ENCODE peak calls at places on chromosome 9, in six cellular contexts. E, L, K, H, O and X are unnamed samples.
A peak's percentile ranks its signal among the peaks of the same experiment; 100 is the strongest.

GRCh38 chr9:92770005-92770995 is 5.7 kb upstream of the BICD2 start:
- DNase-seq in O (peak; percentile 55), E (no peak), K (no peak), H (no peak), L (peak; percentile 56), X (no peak)

GRCh38 chr9:1647776-1648175 is 367.4 kb upstream of the SMARCA2 start:
- DNase-seq in O (no peak), L (no peak), E (no peak), K (no peak), H (no peak), X (no peak)

GRCh38 chr9:96599298-96599697 is 20.3 kb downstream of the CDC14B start:
- DNase-seq in H (no peak), L (no peak), E (no peak), K (no peak), O (no peak), X (no peak)

GRCh38 chr9:86752727-86753126 is 194.6 kb downstream of the GAS1 start:
- DNase-seq in L (no peak), K (no peak), O (no peak), E (no peak), H (no peak), X (no peak)

GRCh38 chr9:85703398-85703797 is 38.4 kb downstream of the AGTPBP1 start:
- DNase-seq in H (no peak), K (no peak), E (no peak), O (no peak), L (no peak), X (no peak)

GRCh38 chr9:75814667-75815066 is 75.8 kb upstream of the PCSK5 start:
- DNase-seq in K (no peak), H (no peak), O (no peak), E (no peak), L (no peak), X (no peak)

GRCh38 chr9:72294952-72295351 is 70.1 kb downstream of the ZFAND5 start:
- DNase-seq in K (no peak), L (no peak), H (no peak), E (no peak), O (no peak), X (no peak)

GRCh38 chr9:1869843-1870242 is 145.3 kb upstream of the SMARCA2 start:
- DNase-seq in E (peak; percentile 6), L (peak; percentile 22), O (peak; percentile 8), K (no peak), H (no peak), X (no peak)

GRCh38 chr9:10134266-10134665 is 478.5 kb downstream of the PTPRD start:
- DNase-seq in H (no peak), K (no peak), O (no peak), L (no peak), E (no peak), X (no peak)

GRCh38 chr9:127035948-127036347 is 86.5 kb downstream of the ANGPTL2 start:
- DNase-seq in E (peak; percentile 63), L (no peak), K (no peak), H (peak; percentile 57), O (no peak), X (peak; percentile 71)

GRCh38 chr9:26524225-26524624 is 368.4 kb downstream of the CAAP1 start:
- DNase-seq in O (peak; percentile 90), E (peak; percentile 7), L (no peak), K (no peak), H (no peak), X (peak; percentile 13)

GRCh38 chr9:133931059-133931458 is 61.1 kb downstream of the VAV2 start:
- DNase-seq in L (no peak), K (no peak), E (no peak), O (no peak), H (no peak), X (no peak)

GRCh38 chr9:81369136-81369535 is 320.2 kb downstream of the TLE1 start:
- DNase-seq in H (no peak), O (no peak), E (no peak), K (no peak), L (no peak), X (no peak)

GRCh38 chr9:79477955-79478751 is 93.6 kb upstream of the TLE4 start:
- DNase-seq in K (no peak), E (peak; percentile 8), O (no peak), H (no peak), L (peak; percentile 25), X (no peak)

GRCh38 chr9:136867480-136867879 is 1.4 kb upstream of the EDF1 start:
- DNase-seq in E (no peak), H (no peak), L (no peak), O (no peak), K (no peak), X (no peak)

GRCh38 chr9:1328341-1328740 is 278.2 kb downstream of the DMRT2 start:
- DNase-seq in L (no peak), K (no peak), O (no peak), E (no peak), H (no peak), X (no peak)

DNA sequence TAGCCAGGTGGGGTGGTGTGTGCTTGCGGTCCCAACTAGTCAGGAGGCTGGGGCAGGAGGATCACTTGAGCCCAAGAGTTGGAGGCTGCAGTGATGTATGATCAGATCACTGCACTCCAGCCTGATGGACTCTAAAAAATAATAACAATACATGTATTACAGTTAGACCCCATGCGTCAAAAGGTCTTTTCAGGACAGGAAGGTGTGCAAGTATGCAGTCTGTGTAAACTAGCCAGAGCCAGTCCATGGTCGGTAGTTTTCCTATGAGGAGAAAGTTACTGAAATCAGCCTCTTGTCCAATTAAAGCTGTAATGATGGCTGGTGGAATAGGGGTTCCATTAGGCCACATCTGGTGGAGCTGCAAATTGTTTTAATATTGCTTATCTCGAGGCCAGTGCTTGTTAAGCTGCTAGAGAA is 1.5 kb upstream of the STOM start:
- DNase-seq in E (no peak), K (no peak), L (no peak), H (no peak), O (no peak), X (no peak)
- H3K27ac ChIP-seq in E (peak overlapping the region; percentile 97), K (no peak overlapping the region), L (no peak overlapping the region), H (peak overlapping the region; percentile 98), O (peak overlapping the region; percentile 90), X (peak overlapping the region; percentile 96)

DNA sequence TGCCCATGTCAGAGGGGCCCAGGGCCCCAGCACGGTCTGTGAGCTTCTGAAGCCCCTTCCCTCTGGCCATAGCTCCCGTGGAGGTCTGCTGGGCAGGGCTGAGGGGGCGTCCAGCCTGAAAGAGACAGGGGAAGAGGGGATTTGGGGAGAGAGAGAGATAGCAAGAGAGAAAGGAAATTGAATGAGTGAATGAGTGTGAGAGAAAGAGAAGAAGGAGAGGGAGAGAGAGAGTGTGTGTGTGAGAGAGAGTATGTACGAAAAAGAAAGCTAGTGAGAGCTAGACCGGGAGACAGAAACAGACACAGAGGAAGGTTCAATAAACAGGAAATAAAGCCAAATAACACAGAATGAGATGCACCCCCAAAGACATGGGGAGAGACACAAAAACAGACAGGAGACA is 37.4 kb downstream of the PAX5 start:
- DNase-seq in K (no peak), L (no peak), H (no peak), E (no peak), O (no peak), X (no peak)
- H3K4me3 ChIP-seq in K (no peak overlapping the region), L (peak overlapping the region; percentile 17), H (no peak overlapping the region), E (no peak overlapping the region), O (no peak overlapping the region), X (no peak overlapping the region)

GRCh38 chr9:36091028-36091953 is 45.2 kb upstream of the GLIPR2 start:
- DNase-seq in O (peak; percentile 46), K (peak; percentile 78), E (peak; percentile 39), H (no peak), L (no peak), X (peak; percentile 40)
- H3K27ac ChIP-seq in O (no peak overlapping the region), K (peak overlapping the region; percentile 98), E (peak overlapping the region; percentile 23), H (peak overlapping the region; percentile 14), L (no peak overlapping the region), X (peak overlapping the region; percentile 25)

DNA sequence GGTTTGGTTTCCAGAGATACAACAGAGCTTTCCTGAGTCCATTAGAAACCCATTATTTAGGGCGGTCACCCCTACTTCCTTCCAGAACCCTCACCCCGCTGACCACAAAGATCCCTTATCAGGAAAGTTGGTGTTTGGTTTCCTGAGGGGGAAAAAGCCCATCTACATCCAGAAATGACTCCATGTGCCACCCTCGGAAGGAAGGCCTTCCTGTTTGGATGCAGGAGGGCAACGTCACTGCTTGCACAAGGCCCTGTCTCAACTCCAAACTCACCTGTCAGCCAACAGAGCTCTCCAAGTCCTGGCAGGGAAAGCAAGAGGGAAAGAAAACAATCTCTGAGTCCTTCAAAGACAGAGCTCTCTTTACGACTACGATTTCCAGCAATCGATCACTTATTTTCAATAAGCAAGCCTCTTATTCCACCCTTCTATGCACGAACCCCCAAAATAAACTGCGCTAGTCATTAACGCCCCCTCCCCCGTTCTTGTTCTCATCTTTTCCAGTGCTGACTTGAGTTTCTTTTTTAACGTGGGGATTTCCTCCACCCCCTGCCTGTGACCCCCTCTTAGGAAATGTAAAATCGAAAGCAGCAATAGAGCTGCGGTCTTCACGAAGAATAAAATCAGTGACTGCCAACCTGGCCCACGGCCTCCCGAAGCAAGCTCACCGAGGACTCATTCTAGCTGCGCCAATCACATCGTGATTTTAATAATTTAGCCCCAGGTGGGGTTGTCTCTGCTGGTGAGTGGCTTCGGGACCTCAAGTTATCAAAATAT is 35.7 kb upstream of the NTNG2 start:
- DNase-seq in L (no peak), O (no peak), K (no peak), H (no peak), E (no peak), X (no peak)
- H3K4me3 ChIP-seq in L (no peak overlapping the region), O (no peak overlapping the region), K (no peak overlapping the region), H (no peak overlapping the region), E (no peak overlapping the region), X (no peak overlapping the region)

DNA sequence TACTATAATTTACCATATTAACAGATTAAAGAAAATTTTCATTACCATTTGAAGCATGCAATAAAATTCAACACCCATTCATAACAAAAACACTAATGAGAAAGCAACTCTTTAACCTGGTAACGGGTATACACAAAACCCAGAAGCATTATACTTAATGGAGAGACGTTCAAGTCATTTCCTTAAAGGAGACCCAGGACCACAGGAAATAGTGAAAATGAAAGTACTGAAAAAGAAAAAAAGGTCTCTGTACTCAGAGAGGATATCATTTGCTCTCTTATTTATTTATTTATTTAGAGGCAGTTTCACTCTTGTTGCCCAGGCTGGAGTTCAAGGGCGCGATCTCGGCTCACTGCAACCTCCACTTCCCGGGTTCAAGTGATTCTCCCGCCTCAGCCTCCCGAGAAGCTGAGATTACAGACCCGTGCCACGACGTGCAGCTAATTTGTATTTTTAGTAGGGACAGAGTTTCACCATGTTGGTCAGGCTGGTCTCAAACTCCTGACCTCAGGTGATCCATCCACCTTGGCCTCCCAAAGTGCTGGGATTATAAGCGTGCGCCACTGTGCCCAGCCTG is 61.6 kb downstream of the SETX start:
- DNase-seq in L (no peak), O (no peak), H (no peak), E (no peak), K (no peak), X (no peak)
- H3K27ac ChIP-seq in L (no peak overlapping the region), O (no peak overlapping the region), H (no peak overlapping the region), E (no peak overlapping the region), K (no peak overlapping the region), X (no peak overlapping the region)

GRCh38 chr9:113957778-113958430 is 81.8 kb downstream of the ZNF618 start:
- DNase-seq in K (peak; percentile 60), E (no peak), L (no peak), O (no peak), H (no peak), X (no peak)
- H3K4me3 ChIP-seq in K (peak overlapping the region; percentile 15), E (no peak overlapping the region), L (no peak overlapping the region), O (no peak overlapping the region), H (no peak overlapping the region), X (no peak overlapping the region)